ENCODE peak calls at places on chromosomes 6 and 20, in eight cellular contexts. I is mucosa of gallbladder; K is AG09319; L is cerebellar cortex; Z is iPS-NIHi11; T is central memory CD4-positive, alpha-beta T cell; F is RPMI8226; N is suprapubic skin. P is an unnamed sample.

GRCh38 chr6:37517411-37517812 is 17.7 kb upstream of the CCDC167 start:
- DNase-seq in Z (no peak), I (no peak), T (peak; percentile 92), N (no peak), F (no peak), L (peak; percentile 90), K (no peak), P (no peak)

GRCh38 chr6:95587989-95588388 is 10.7 kb downstream of the MANEA start:
- DNase-seq in K (no peak), L (no peak), I (no peak), F (no peak), Z (no peak), N (no peak), T (no peak), P (no peak)

GRCh38 chr6:119112856-119113530 is 34.5 kb upstream of the FAM184A start:
- DNase-seq in K (no peak), F (no peak), I (no peak), T (no peak), L (no peak), N (no peak), Z (no peak), P (peak; percentile 27)

GRCh38 chr20:7375905-7376304 is 564.4 kb downstream of the HAO1 start:
- DNase-seq in N (no peak), F (peak; percentile 53), T (no peak), K (no peak), Z (no peak), I (no peak), L (no peak), P (no peak)

GRCh38 chr6:163180874-163181541 is 233.5 kb upstream of the QKI start:
- DNase-seq in T (no peak), L (peak; percentile 36), Z (peak; percentile 71), F (peak; percentile 57), N (no peak), I (peak; percentile 66), K (peak; percentile 1), P (peak; percentile 87)

GRCh38 chr20:2261105-2261504 is 34.7 kb upstream of the TGM3 start:
- DNase-seq in L (no peak), F (no peak), Z (no peak), N (no peak), K (no peak), T (no peak), I (peak; percentile 84), P (no peak)

GRCh38 chr6:37283786-37284185 is 25.8 kb upstream of the TMEM217 start:
- DNase-seq in I (peak; percentile 68), N (no peak), F (no peak), T (no peak), L (peak; percentile 91), Z (no peak), K (peak; percentile 16), P (peak; percentile 78)

GRCh38 chr6:127494240-127494767 is 24.8 kb downstream of the MTCL3 start:
- DNase-seq in K (no peak), Z (no peak), F (no peak), L (no peak), N (no peak), T (no peak), I (no peak), P (no peak)

GRCh38 chr20:56978475-56978874 is 288.0 kb downstream of the BMP7 start:
- DNase-seq in Z (no peak), I (no peak), K (no peak), F (peak; percentile 18), T (no peak), N (no peak), L (no peak), P (no peak)

GRCh38 chr20:20824924-20825584 is 112.6 kb upstream of the RALGAPA2 start:
- DNase-seq in I (peak; percentile 29), L (peak; percentile 11), K (no peak), Z (peak; percentile 76), N (peak; percentile 72), T (peak; percentile 23), F (peak; percentile 76), P (peak; percentile 59)

GRCh38 chr6:94245395-94245794 is 826.0 kb upstream of the EPHA7 start:
- DNase-seq in K (no peak), F (no peak), I (no peak), L (no peak), T (no peak), N (no peak), Z (no peak), P (no peak)

GRCh38 chr6:40347571-40348011 is 239.6 kb downstream of the LRFN2 start:
- DNase-seq in N (peak; percentile 29), F (no peak), L (no peak), I (peak; percentile 7), Z (peak; percentile 41), T (no peak), K (no peak), P (no peak)